ENCODE peak calls at places on chromosomes 3 and 15, in ten cellular contexts. D is CD4-positive, alpha-beta T cell; C is tibial nerve; G is NT2/D1; F is adrenal gland; U is osteoblast; Q is right atrium auricular region; W is PC-3; T is esophagus squamous epithelium; I is heart right ventricle. P is an unnamed sample.

GRCh38 chr3:188734395-188734794 is 437.4 kb upstream of the TPRG1 start:
- DNase-seq in C (no peak), D (no peak), U (no peak), W (no peak), G (no peak), F (no peak), I (no peak), T (no peak), Q (no peak), P (no peak)

GRCh38 chr15:83404143-83404542 is 43.0 kb upstream of the SH3GL3 start:
- DNase-seq in G (no peak), C (no peak), I (peak; percentile 49), D (no peak), T (no peak), W (no peak), U (no peak), F (no peak), Q (peak; percentile 47), P (no peak)

GRCh38 chr3:73192036-73192738 is 130.7 kb downstream of the EBLN2 start:
- DNase-seq in F (no peak), I (no peak), Q (no peak), U (no peak), G (peak; percentile 75), D (no peak), T (no peak), W (peak; percentile 21), C (no peak), P (peak; percentile 68)

GRCh38 chr15:57356636-57357035 is 19.7 kb upstream of the CGNL1 start:
- DNase-seq in T (no peak), F (no peak), W (peak; percentile 41), I (no peak), G (peak; percentile 82), C (no peak), Q (no peak), D (no peak), U (no peak), P (no peak)

GRCh38 chr3:184180165-184180564 is 5.5 kb downstream of the AP2M1 start:
- DNase-seq in D (no peak), Q (no peak), I (no peak), C (no peak), W (no peak), U (peak; percentile 91), F (no peak), T (no peak), G (no peak), P (no peak)

GRCh38 chr3:111928613-111929012 is 50.2 kb upstream of the ABHD10 start:
- DNase-seq in G (no peak), F (no peak), C (no peak), Q (no peak), I (no peak), W (no peak), U (no peak), D (no peak), T (no peak), P (no peak)

GRCh38 chr3:153602801-153603200 is 440.8 kb downstream of the RAP2B start:
- DNase-seq in C (no peak), F (no peak), W (no peak), T (no peak), G (no peak), D (no peak), Q (no peak), U (no peak), I (no peak), P (no peak)

GRCh38 chr3:125055913-125056705 is at the start of gene HEG1:
- DNase-seq in W (peak; percentile 59), D (peak; percentile 65), I (peak; percentile 94), F (peak; percentile 93), C (peak; percentile 85), U (peak; percentile 96), G (no peak), T (peak; percentile 26), Q (peak; percentile 97), P (peak; percentile 83)

GRCh38 chr3:179853176-179853575 is 183.6 kb downstream of the PEX5L start:
- DNase-seq in C (no peak), W (no peak), U (no peak), I (no peak), T (no peak), Q (no peak), G (no peak), F (no peak), D (no peak), P (no peak)

GRCh38 chr3:87260270-87260669 is 16.1 kb downstream of the POU1F1 start:
- DNase-seq in D (peak; percentile 27), W (peak; percentile 91), G (peak; percentile 28), Q (no peak), C (peak; percentile 20), F (peak; percentile 37), T (no peak), U (no peak), I (no peak), P (peak; percentile 42)

GRCh38 chr3:33826206-33826605 is 27.8 kb downstream of the PDCD6IP start:
- DNase-seq in T (no peak), D (no peak), W (no peak), G (no peak), Q (no peak), F (no peak), C (no peak), I (no peak), U (no peak), P (no peak)

GRCh38 chr3:180036678-180037455 is at the start of gene PEX5L:
- DNase-seq in I (peak; percentile 35), F (peak; percentile 46), T (no peak), G (peak; percentile 63), C (no peak), D (no peak), U (peak; percentile 93), W (peak; percentile 77), Q (no peak), P (peak; percentile 88)

GRCh38 chr3:113696658-113697191 is 283 bp upstream of the USF3 start:
- DNase-seq in W (peak; percentile 99), G (peak; percentile 98), I (peak; percentile 98), Q (peak; percentile 100), T (peak; percentile 97), U (peak; percentile 99), F (peak; percentile 100), D (peak; percentile 99), C (peak; percentile 99), P (peak; percentile 99)

GRCh38 chr15:68342351-68342750 is 64.8 kb downstream of the FEM1B start:
- DNase-seq in I (peak; percentile 36), C (no peak), F (no peak), Q (no peak), U (no peak), W (no peak), G (no peak), D (no peak), T (no peak), P (no peak)

DNA sequence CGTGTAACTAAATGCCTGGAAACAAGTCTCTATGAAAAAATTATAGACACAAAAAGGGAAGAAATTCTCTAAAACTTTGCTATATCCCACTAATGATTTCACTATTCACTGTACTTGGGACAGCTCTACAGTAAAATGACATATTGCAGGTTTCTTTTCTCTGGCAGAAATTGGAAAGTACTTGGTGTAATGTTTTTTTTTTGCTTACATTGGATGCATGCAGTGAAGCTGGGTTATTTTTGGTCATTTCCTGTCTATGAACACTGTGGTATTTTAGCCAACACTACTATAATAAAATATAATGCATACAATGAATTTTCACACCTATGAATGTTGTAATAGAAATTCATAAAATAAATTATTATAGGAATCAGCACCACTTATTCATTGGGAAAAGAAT is 109.7 kb downstream of the LRRC49 start:
- DNase-seq in D (no peak), G (no peak), U (no peak), C (no peak), I (no peak), T (no peak), Q (no peak), W (no peak), F (no peak), P (no peak)
- H3K27me3 ChIP-seq in D (peaks cover 11% of the 10 kb centered on the region), G (no peaks in the 10 kb centered on the region), U (no peaks in the 10 kb centered on the region), C (no peaks in the 10 kb centered on the region), I (no peaks in the 10 kb centered on the region), T (no peaks in the 10 kb centered on the region), Q (no peaks in the 10 kb centered on the region), W (no peaks in the 10 kb centered on the region), F (no peaks in the 10 kb centered on the region), P (no peaks in the 10 kb centered on the region)

GRCh38 chr3:147419731-147420360 is 10.7 kb downstream of the ZIC1 start:
- DNase-seq in F (no peak), I (no peak), Q (no peak), C (no peak), T (no peak), W (no peak), D (no peak), G (no peak), U (no peak), P (no peak)
- H3K27me3 ChIP-seq in F (peaks cover 88% of the 10 kb centered on the region), I (peaks cover 100% of the 10 kb centered on the region), Q (peaks cover 62% of the 10 kb centered on the region), C (no peaks in the 10 kb centered on the region), T (peaks cover 67% of the 10 kb centered on the region), W (peaks cover 95% of the 10 kb centered on the region), D (peaks cover 99% of the 10 kb centered on the region), G (peaks cover 100% of the 10 kb centered on the region), U (peaks cover 95% of the 10 kb centered on the region), P (peaks cover 2% of the 10 kb centered on the region)

GRCh38 chr3:137765310-137766033 is 1.4 kb downstream of the SOX14 start:
- DNase-seq in U (peak; percentile 42), Q (no peak), G (no peak), T (no peak), C (no peak), F (no peak), D (no peak), I (no peak), W (no peak), P (no peak)

GRCh38 chr3:137762674-137763593 is 1.2 kb upstream of the SOX14 start:
- DNase-seq in W (no peak), I (no peak), F (no peak), U (peak; percentile 47), T (no peak), G (no peak), D (no peak), Q (no peak), C (no peak), P (no peak)

GRCh38 chr3:137764563-137765309 is 621 bp downstream of the SOX14 start:
- DNase-seq in G (no peak), U (peak; percentile 62), W (no peak), F (no peak), Q (no peak), D (no peak), T (no peak), C (no peak), I (no peak), P (no peak)

GRCh38 chr3:137763594-137763938 is 549 bp upstream of the SOX14 start:
- DNase-seq in D (no peak), F (no peak), U (peak; percentile 80), G (no peak), C (no peak), Q (no peak), I (no peak), T (no peak), W (no peak), P (no peak)

DNA sequence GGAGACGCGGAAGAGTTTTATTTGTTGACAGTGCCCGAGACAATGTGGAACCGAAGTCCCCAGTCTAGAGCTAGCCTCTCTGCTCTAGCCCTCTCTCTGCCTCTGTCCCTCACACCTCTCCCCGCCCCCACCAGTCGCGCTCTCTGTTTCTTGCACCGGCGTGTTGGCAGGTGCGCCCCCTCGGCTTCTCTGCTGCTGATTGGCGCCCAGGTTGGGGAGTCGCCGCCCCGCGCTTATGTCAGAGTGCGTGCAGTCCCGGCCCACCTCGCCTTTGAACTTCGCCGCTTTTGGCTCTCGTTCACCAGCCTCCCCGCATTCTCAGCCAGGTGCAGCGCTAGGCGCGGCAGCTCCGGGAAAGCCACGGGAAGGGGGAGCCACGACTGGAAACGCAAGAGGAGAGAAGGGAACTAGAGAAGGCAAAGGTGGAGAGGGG is at the start of gene SOX14:
- DNase-seq in F (no peak), W (no peak), T (no peak), G (no peak), I (no peak), Q (no peak), C (no peak), D (no peak), U (peak; percentile 56), P (peak; percentile 88)
- H3K27me3 ChIP-seq in F (peaks cover 72% of the 10 kb centered on the region), W (peaks cover 74% of the 10 kb centered on the region), T (peaks cover 61% of the 10 kb centered on the region), G (peaks cover 98% of the 10 kb centered on the region), I (peaks cover 98% of the 10 kb centered on the region), Q (peaks cover 62% of the 10 kb centered on the region), C (no peaks in the 10 kb centered on the region), D (peaks cover 86% of the 10 kb centered on the region), U (peaks cover 83% of the 10 kb centered on the region), P (peaks cover 65% of the 10 kb centered on the region)

GRCh38 chr3:122623430-122623829 is 46.0 kb downstream of the PARP15 start:
- DNase-seq in T (no peak), F (no peak), C (no peak), Q (no peak), U (no peak), W (no peak), G (no peak), I (no peak), D (no peak), P (no peak)
- H3K27me3 ChIP-seq in T (no peaks in the 10 kb centered on the region), F (no peaks in the 10 kb centered on the region), C (no peaks in the 10 kb centered on the region), Q (no peaks in the 10 kb centered on the region), U (peaks cover 5% of the 10 kb centered on the region), W (no peaks in the 10 kb centered on the region), G (no peaks in the 10 kb centered on the region), I (no peaks in the 10 kb centered on the region), D (no peaks in the 10 kb centered on the region), P (no peaks in the 10 kb centered on the region)